ENCODE peak calls at places on chromosome 19, in seven cellular contexts. W is stimulated activated CD4-positive, alpha-beta T cell treated with anti-CD3 and anti-CD28 coated beads, Interleukin-4, amount 100 ng/mL, for 4 hours; P is RPMI7951; F is left ventricle myocardium inferior; Z is left colon; U is stimulated activated CD8-positive, alpha-beta memory T cell treated with anti-CD3 and anti-CD28 coated beads, Interleukin-4, amount 100 ng/mL, for 1 hour; B is HCEC 1CT. N is an unnamed sample.

GRCh38 chr19:1251503-1252220 is 3.3 kb downstream of the MIDN start:
- DNase-seq in W (peak; percentile 62), P (no peak), F (peak; percentile 84), Z (no peak), U (no peak), B (no peak), N (no peak)

GRCh38 chr19:28701491-28701890 is 511.5 kb downstream of the UQCRFS1 start:
- DNase-seq in W (no peak), P (no peak), F (no peak), Z (no peak), U (no peak), B (no peak), N (no peak)

GRCh38 chr19:23673132-23673531 is 13.9 kb downstream of the ZNF675 start:
- DNase-seq in W (no peak), P (no peak), F (no peak), Z (no peak), U (no peak), B (no peak), N (no peak)

GRCh38 chr19:16078759-16079707 is 2.7 kb downstream of the TPM4 start:
- DNase-seq in W (peak; percentile 80), P (peak; percentile 99), F (peak; percentile 65), Z (peak; percentile 80), U (peak; percentile 50), B (peak; percentile 98), N (peak; percentile 76)

GRCh38 chr19:53389591-53390377 is 5.2 kb upstream of the ZNF765 start:
- DNase-seq in W (no peak), P (no peak), F (no peak), Z (no peak), U (no peak), B (no peak), N (peak; percentile 21)

GRCh38 chr19:45182758-45183157 is 4.2 kb downstream of the BLOC1S3 start:
- DNase-seq in W (no peak), P (no peak), F (no peak), Z (no peak), U (no peak), B (no peak), N (no peak)

GRCh38 chr19:20388826-20389225 is 176.8 kb downstream of the ZNF737 start:
- DNase-seq in W (no peak), P (no peak), F (no peak), Z (no peak), U (no peak), B (no peak), N (no peak)

GRCh38 chr19:52248256-52248655 is 21.1 kb upstream of the ZNF766 start:
- DNase-seq in W (peak; percentile 64), P (peak; percentile 54), F (peak; percentile 43), Z (no peak), U (peak; percentile 44), B (no peak), N (no peak)

GRCh38 chr19:46517471-46517870 is 21.8 kb upstream of the PNMA8B start:
- DNase-seq in W (no peak), P (no peak), F (no peak), Z (no peak), U (no peak), B (no peak), N (no peak)

GRCh38 chr19:55597493-55597892 is 1.8 kb downstream of the FIZ1 start:
- DNase-seq in W (no peak), P (no peak), F (no peak), Z (no peak), U (no peak), B (no peak), N (no peak)

GRCh38 chr19:5104871-5105351 is 136.0 kb downstream of the KDM4B start:
- DNase-seq in W (no peak), P (no peak), F (no peak), Z (no peak), U (no peak), B (no peak), N (no peak)

GRCh38 chr19:1851581-1852293 is 3.5 kb upstream of the REXO1 start:
- DNase-seq in W (peak; percentile 82), P (no peak), F (no peak), Z (no peak), U (no peak), B (no peak), N (no peak)

GRCh38 chr19:44943801-44944249 is 1.8 kb downstream of the APOC4 start:
- DNase-seq in W (no peak), P (peak; percentile 64), F (peak; percentile 37), Z (peak; percentile 57), U (no peak), B (no peak), N (peak; percentile 51)

GRCh38 chr19:40529093-40529954 is 47.3 kb upstream of the SHKBP1 start:
- DNase-seq in W (peak; percentile 87), P (peak; percentile 66), F (peak; percentile 82), Z (peak; percentile 78), U (peak; percentile 82), B (peak; percentile 62), N (peak; percentile 85)

GRCh38 chr19:12581100-12581499 is 29.5 kb downstream of the ZNF490 start:
- DNase-seq in W (no peak), P (no peak), F (no peak), Z (no peak), U (no peak), B (no peak), N (no peak)

GRCh38 chr19:28061111-28061510 is 1151.8 kb downstream of the UQCRFS1 start:
- DNase-seq in W (no peak), P (no peak), F (no peak), Z (no peak), U (no peak), B (no peak), N (no peak)

GRCh38 chr19:41551711-41552110 is 24.3 kb upstream of the CEACAM21 start:
- DNase-seq in W (no peak), P (no peak), F (no peak), Z (no peak), U (no peak), B (no peak), N (no peak)

GRCh38 chr19:4144666-4145261 is 8.7 kb upstream of the CREB3L3 start:
- DNase-seq in W (no peak), P (peak; percentile 80), F (no peak), Z (peak; percentile 80), U (no peak), B (peak; percentile 84), N (no peak)

GRCh38 chr19:35642312-35642711 is 767 bp downstream of the ETV2 start:
- DNase-seq in W (no peak), P (peak; percentile 32), F (no peak), Z (no peak), U (no peak), B (no peak), N (no peak)

GRCh38 chr19:873084-874019 is 13.9 kb downstream of the CFD start:
- DNase-seq in W (peak; percentile 54), P (peak; percentile 49), F (no peak), Z (peak; percentile 81), U (peak; percentile 63), B (peak; percentile 63), N (no peak)

GRCh38 chr19:8482696-8483095 is 19.7 kb downstream of the PRAM1 start:
- DNase-seq in W (no peak), P (no peak), F (no peak), Z (no peak), U (no peak), B (no peak), N (no peak)

GRCh38 chr19:38617283-38617763 is 430 bp downstream of the MAP4K1 start:
- DNase-seq in W (no peak), P (no peak), F (no peak), Z (no peak), U (no peak), B (no peak), N (no peak)

GRCh38 chr19:12611361-12611699 is 610 bp downstream of the ZNF791 start:
- DNase-seq in W (no peak), P (peak; percentile 76), F (peak; percentile 66), Z (peak; percentile 80), U (no peak), B (peak; percentile 78), N (peak; percentile 66)

GRCh38 chr19:34806976-34807860 is 34.2 kb upstream of the ZNF599 start:
- DNase-seq in W (no peak), P (peak; percentile 29), F (no peak), Z (no peak), U (no peak), B (peak; percentile 11), N (no peak)

GRCh38 chr19:33819875-33820781 is 23.5 kb downstream of the KCTD15 start:
- DNase-seq in W (peak; percentile 34), P (peak; percentile 96), F (peak; percentile 84), Z (peak; percentile 80), U (no peak), B (no peak), N (no peak)

GRCh38 chr19:30780032-30780431 is 407.8 kb downstream of the ZNF536 start:
- DNase-seq in W (no peak), P (no peak), F (no peak), Z (no peak), U (no peak), B (no peak), N (no peak)

GRCh38 chr19:3987619-3988371 is 2.5 kb upstream of the EEF2 start:
- DNase-seq in W (peak; percentile 87), P (peak; percentile 78), F (peak; percentile 90), Z (peak; percentile 81), U (peak; percentile 79), B (peak; percentile 59), N (peak; percentile 85)

N was measured in putamen.